ENCODE peak calls at places on chromosomes 12 and 14, in eight cellular contexts. G, L, J, P, K, O, W and V are unnamed samples.
A peak's percentile ranks its signal among the peaks of the same experiment; 100 is the strongest.

GRCh38 chr12:1738480-1738879 is 47.6 kb downstream of the ADIPOR2 start:
- DNase-seq in J (no peak), O (no peak), P (no peak), K (no peak), L (no peak), W (no peak), G (no peak), V (no peak)

GRCh38 chr12:3553221-3553620 is 62.2 kb downstream of the PRMT8 start:
- DNase-seq in O (no peak), K (no peak), W (no peak), P (no peak), L (no peak), J (no peak), G (no peak), V (no peak)

GRCh38 chr12:109994262-109995175 is 1.6 kb downstream of the GIT2 start:
- DNase-seq in J (no peak), P (no peak), O (no peak), K (no peak), W (no peak), L (no peak), G (peak; percentile 39), V (peak; percentile 8)

GRCh38 chr14:103519837-103520212 is 2.8 kb downstream of the CKB start:
- DNase-seq in K (no peak), J (no peak), W (no peak), O (no peak), L (no peak), G (no peak), P (no peak), V (no peak)

GRCh38 chr14:77039285-77040058 is 11.0 kb upstream of the IRF2BPL start:
- DNase-seq in G (no peak), P (no peak), K (peak; percentile 74), W (no peak), O (no peak), J (no peak), L (no peak), V (peak; percentile 81)

GRCh38 chr14:51783765-51784164 is 76.6 kb upstream of the GNG2 start:
- DNase-seq in G (peak; percentile 49), P (no peak), O (no peak), J (no peak), W (no peak), K (peak; percentile 83), L (no peak), V (peak; percentile 26)

GRCh38 chr14:59277659-59278058 is 89.2 kb downstream of the DAAM1 start:
- DNase-seq in G (no peak), P (no peak), L (no peak), O (no peak), J (no peak), K (no peak), W (no peak), V (peak; percentile 51)

GRCh38 chr14:62667515-62667914 is 377.7 kb downstream of the KCNH5 start:
- DNase-seq in O (no peak), J (no peak), K (no peak), L (no peak), W (no peak), G (no peak), P (no peak), V (no peak)

GRCh38 chr14:95495538-95496025 is 20.9 kb downstream of the SYNE3 start:
- DNase-seq in K (no peak), W (no peak), O (no peak), J (no peak), L (peak; percentile 53), P (no peak), G (peak; percentile 83), V (no peak)

GRCh38 chr14:34324363-34324795 is 137.7 kb downstream of the SPTSSA start:
- DNase-seq in P (peak; percentile 16), L (peak; percentile 61), K (peak; percentile 58), J (peak; percentile 40), G (peak; percentile 30), O (no peak), W (peak; percentile 75), V (peak; percentile 50)

GRCh38 chr12:26370098-26370497 is 174.7 kb downstream of the SSPN start:
- DNase-seq in K (no peak), O (no peak), W (no peak), L (no peak), G (no peak), P (no peak), J (no peak), V (no peak)

GRCh38 chr14:90398315-90398811 is 1.5 kb downstream of the CALM1 start:
- DNase-seq in G (peak; percentile 25), K (no peak), L (peak; percentile 58), J (no peak), O (no peak), W (peak; percentile 61), P (no peak), V (peak; percentile 26)

GRCh38 chr12:151579-151978 is 62.4 kb downstream of the SLC6A12 start:
- DNase-seq in L (no peak), P (no peak), W (no peak), J (no peak), G (no peak), O (no peak), K (no peak), V (no peak)

GRCh38 chr12:155006-155405 is 59.0 kb downstream of the SLC6A12 start:
- DNase-seq in K (no peak), G (no peak), J (no peak), W (no peak), P (no peak), L (no peak), O (no peak), V (no peak)

GRCh38 chr12:154058-154457 is 59.9 kb downstream of the SLC6A12 start:
- DNase-seq in P (no peak), L (no peak), J (no peak), K (no peak), O (no peak), G (no peak), W (no peak), V (no peak)

GRCh38 chr12:152440-152839 is 61.5 kb downstream of the SLC6A12 start:
- DNase-seq in W (no peak), J (no peak), K (peak; percentile 36), O (no peak), P (no peak), L (no peak), G (peak; percentile 41), V (no peak)

DNA sequence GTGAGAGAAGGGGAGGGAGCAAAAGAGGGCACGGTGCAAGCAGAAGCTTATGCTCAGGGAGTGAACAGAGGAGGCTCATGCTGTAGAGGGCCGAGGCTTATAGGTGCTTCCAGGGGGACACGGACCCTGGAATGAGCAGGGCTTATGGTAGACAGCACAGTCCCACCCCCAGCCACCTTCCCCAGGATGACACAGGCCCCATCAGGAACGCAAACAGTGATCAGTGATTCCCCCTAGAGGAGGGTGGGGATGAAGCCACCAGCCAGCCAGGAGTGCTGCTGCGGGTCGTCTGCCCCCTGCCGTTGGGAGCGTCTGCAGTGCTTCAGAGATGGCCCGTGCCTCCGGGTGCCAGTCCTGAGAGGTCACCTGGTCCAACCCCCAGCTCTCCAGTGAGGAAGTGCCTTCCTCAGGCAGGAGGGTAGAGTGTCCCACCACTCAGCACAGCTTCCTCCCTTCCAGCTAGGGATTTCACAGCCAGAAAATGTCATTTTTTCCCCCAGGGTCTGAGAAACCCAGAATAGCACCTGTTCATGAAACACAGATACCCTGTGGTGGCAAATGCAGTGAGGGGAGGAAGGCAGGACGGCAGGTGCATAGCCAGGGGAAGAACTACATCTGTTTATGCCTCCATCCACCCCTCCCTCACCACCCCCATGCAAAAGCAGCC is 60.7 kb downstream of the SLC6A12 start:
- DNase-seq in W (peak; percentile 89), G (peak; percentile 48), K (peak; percentile 25), O (peak; percentile 14), J (peak; percentile 90), P (no peak), L (peak; percentile 77), V (peak; percentile 23)
- TF ChIP-seq CTCF in W (peak; percentile 87), G (peak; percentile 80), K (peak; percentile 70), O (peak; percentile 92), J (peak; percentile 76), P (peak; percentile 91), L (peak; percentile 57), V (peak; percentile 78)

GRCh38 chr12:68534108-68534507 is 76.6 kb upstream of the RAP1B start:
- DNase-seq in G (no peak), K (no peak), L (no peak), W (no peak), P (no peak), J (no peak), O (no peak), V (no peak)

GRCh38 chr12:68536885-68537284 is 73.8 kb upstream of the RAP1B start:
- DNase-seq in G (no peak), O (no peak), K (no peak), J (no peak), L (no peak), W (no peak), P (no peak), V (no peak)

GRCh38 chr12:68537571-68537970 is 73.1 kb upstream of the RAP1B start:
- DNase-seq in W (no peak), K (no peak), O (no peak), G (no peak), P (no peak), J (no peak), L (no peak), V (no peak)

GRCh38 chr12:68539615-68539952 is 71.1 kb upstream of the RAP1B start:
- DNase-seq in G (no peak), P (no peak), W (no peak), L (no peak), J (no peak), O (no peak), K (no peak), V (no peak)

GRCh38 chr12:68538722-68539614 is 71.7 kb upstream of the RAP1B start:
- DNase-seq in J (no peak), L (peak; percentile 24), G (peak; percentile 13), W (peak; percentile 50), O (no peak), P (no peak), K (peak; percentile 39), V (peak; percentile 78)
- H3K4me3 ChIP-seq in J (no peak overlapping the region), L (no peak overlapping the region), G (no peak overlapping the region), W (no peak overlapping the region), O (no peak overlapping the region), P (no peak overlapping the region), K (no peak overlapping the region), V (no peak overlapping the region)

GRCh38 chr12:27802936-27803335 is 22.9 kb upstream of the MANSC4 start:
- DNase-seq in G (no peak), L (no peak), K (no peak), O (no peak), W (no peak), P (no peak), J (no peak), V (no peak)
- TF ChIP-seq CTCF in G (no peak), L (no peak), K (no peak), O (no peak), W (no peak), P (no peak), J (no peak), V (no peak)

DNA sequence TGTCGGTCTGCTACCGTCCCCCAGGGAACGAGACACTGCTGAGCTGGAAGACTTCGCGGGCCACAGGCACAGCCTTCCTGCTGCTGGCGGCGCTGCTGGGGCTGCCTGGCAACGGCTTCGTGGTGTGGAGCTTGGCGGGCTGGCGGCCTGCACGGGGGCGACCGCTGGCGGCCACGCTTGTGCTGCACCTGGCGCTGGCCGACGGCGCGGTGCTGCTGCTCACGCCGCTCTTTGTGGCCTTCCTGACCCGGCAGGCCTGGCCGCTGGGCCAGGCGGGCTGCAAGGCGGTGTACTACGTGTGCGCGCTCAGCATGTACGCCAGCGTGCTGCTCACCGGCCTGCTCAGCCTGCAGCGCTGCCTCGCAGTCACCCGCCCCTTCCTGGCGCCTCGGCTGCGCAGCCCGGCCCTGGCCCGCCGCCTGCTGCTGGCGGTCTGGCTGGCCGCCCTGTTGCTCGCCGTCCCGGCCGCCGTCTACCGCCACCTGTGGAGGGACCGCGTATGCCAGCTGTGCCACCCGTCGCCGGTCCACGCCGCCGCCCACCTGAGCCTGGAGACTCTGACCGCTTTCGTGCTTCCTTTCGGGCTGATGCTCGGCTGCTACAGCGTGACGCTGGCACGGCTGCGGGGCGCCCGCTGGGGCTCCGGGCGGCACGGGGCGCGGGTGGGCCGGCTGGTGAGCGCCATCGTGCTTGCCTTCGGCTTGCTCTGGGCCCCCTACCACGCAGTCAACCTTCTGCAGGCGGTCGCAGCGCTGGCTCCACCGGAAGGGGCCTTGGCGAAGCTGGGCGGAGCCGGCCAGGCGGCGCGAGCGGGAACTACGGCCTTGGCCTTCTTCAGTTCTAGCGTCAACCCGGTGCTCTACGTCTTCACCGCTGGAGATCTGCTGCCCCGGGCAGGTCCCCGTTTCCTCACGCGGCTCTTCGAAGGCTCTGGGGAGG is at the start of gene LTB4R:
- DNase-seq in O (no peak), L (peak; percentile 76), K (peak; percentile 77), W (no peak), J (no peak), P (no peak), G (peak; percentile 59), V (peak; percentile 81)
- H3K4me3 ChIP-seq in O (peak within 1 kb of the TSS; percentile 3), L (peak within 1 kb of the TSS; percentile 50), K (peak within 1 kb of the TSS; percentile 42), W (no peak within 1 kb of the TSS), J (no peak within 1 kb of the TSS), P (peak within 1 kb of the TSS; percentile 20), G (peak within 1 kb of the TSS; percentile 28), V (no peak within 1 kb of the TSS)